ENCODE peak calls at places on chromosome 14, in nine cellular contexts. G is trophoblast cell; X is psoas muscle; K is neural progenitor cell; I is lung; R is H1; S is heart right ventricle; B is CD8-positive, alpha-beta memory T cell; V is left ventricle myocardium inferior. H is an unnamed sample. For H3K4me1, the result is how much of the 10 kb centered on the place peaks cover.

GRCh38 chr14:70791971-70792370 is 17.3 kb downstream of the MAP3K9 start:
- DNase-seq in G (no peak), X (no peak), K (no peak), I (no peak), R (no peak), S (no peak), B (no peak), V (no peak), H (no peak)

GRCh38 chr14:80202888-80203562 is 8.3 kb downstream of the DIO2 start:
- DNase-seq in G (no peak), X (peak), K (peak), I (no peak), R (peak), S (no peak), B (no peak), V (no peak), H (peak)

GRCh38 chr14:91892918-91893527 is 25.7 kb upstream of the TC2N start:
- DNase-seq in G (no peak), X (no peak), K (peak), I (no peak), R (no peak), S (no peak), B (no peak), V (no peak), H (peak)

GRCh38 chr14:91879196-91879595 is 11.9 kb upstream of the TC2N start:
- DNase-seq in G (no peak), X (no peak), K (no peak), I (no peak), R (no peak), S (no peak), B (no peak), V (no peak), H (no peak)

GRCh38 chr14:29926701-29927595 is 699 bp downstream of the PRKD1 start:
- DNase-seq in G (no peak), X (peak), K (peak), I (peak), R (no peak), S (peak), B (no peak), V (peak), H (no peak)

GRCh38 chr14:104424406-104425072 is 155.0 kb upstream of the C14orf180 start:
- DNase-seq in G (no peak), X (no peak), K (peak), I (no peak), R (no peak), S (no peak), B (no peak), V (no peak), H (no peak)

GRCh38 chr14:38042356-38042755 is 165.3 kb upstream of the SSTR1 start:
- DNase-seq in G (no peak), X (no peak), K (no peak), I (no peak), R (peak), S (no peak), B (no peak), V (no peak), H (no peak)

GRCh38 chr14:65482769-65483438 is 70.4 kb downstream of the FUT8 start:
- DNase-seq in G (no peak), X (no peak), K (no peak), I (no peak), R (no peak), S (no peak), B (no peak), V (no peak), H (no peak)

GRCh38 chr14:63564318-63564717 is 21.1 kb upstream of the PPP2R5E start:
- DNase-seq in G (peak), X (no peak), K (no peak), I (no peak), R (no peak), S (peak), B (no peak), V (peak), H (no peak)

GRCh38 chr14:45185110-45185814 is 49.5 kb downstream of the FANCM start:
- DNase-seq in G (no peak), X (no peak), K (no peak), I (no peak), R (no peak), S (no peak), B (no peak), V (no peak), H (no peak)
- H3K27ac ChIP-seq in G (no peak), X (no peak), K (no peak), I (no peak), R (no peak), S (no peak), B (no peak), V (no peak), H (no peak)

GRCh38 chr14:95265106-95266094 is 54.3 kb downstream of the CLMN start:
- DNase-seq in G (peak), X (no peak), K (no peak), I (peak), R (no peak), S (no peak), B (no peak), V (no peak), H (no peak)

GRCh38 chr14:95261616-95262510 is 57.8 kb downstream of the CLMN start:
- DNase-seq in G (no peak), X (no peak), K (no peak), I (no peak), R (no peak), S (no peak), B (no peak), V (peak), H (no peak)

GRCh38 chr14:95263527-95264231 is 56.0 kb downstream of the CLMN start:
- DNase-seq in G (no peak), X (no peak), K (no peak), I (no peak), R (no peak), S (no peak), B (no peak), V (no peak), H (no peak)

GRCh38 chr14:95262511-95262891 is 57.2 kb downstream of the CLMN start:
- DNase-seq in G (no peak), X (no peak), K (no peak), I (no peak), R (no peak), S (no peak), B (no peak), V (no peak), H (no peak)

DNA sequence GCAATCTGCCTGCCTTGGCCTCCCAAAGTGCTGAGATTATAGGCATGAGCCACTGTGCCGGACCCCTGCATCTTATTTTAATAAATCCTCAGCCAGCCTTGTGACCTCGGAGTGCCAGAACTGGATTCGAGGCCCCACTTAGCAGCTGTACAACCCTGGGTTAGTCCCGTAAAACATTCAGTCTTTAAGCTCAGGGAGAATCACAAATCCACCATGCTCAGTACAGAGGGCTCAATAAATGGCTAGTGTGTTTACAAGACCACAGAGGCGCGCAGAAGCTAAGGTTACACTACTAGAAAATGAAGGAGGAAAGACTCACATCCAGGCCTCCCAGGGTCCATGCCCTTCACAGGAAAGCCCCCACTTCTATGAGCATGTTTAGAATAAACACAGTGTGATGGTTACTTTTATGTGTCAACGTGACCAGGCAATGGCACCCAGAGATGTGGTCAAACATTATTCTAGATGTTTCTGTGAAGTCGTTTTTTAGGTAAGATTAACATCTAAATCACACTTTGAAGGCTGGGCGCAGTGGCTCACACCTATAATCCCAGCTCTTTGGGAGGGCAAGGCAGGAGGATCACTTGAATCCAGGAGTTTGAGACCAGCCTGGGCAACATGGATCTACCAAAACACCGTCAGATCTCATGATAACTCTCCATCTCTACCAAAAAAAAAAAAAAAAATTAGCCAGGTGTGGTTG is 55.3 kb downstream of the CLMN start:
- DNase-seq in G (no peak), X (no peak), K (no peak), I (no peak), R (no peak), S (no peak), B (no peak), V (no peak), H (no peak)
- H3K4me1 ChIP-seq in G (under half), X (under half), K (under half), I (under half), R (under half), S (under half), B (under half), V (half or more), H (under half)

DNA sequence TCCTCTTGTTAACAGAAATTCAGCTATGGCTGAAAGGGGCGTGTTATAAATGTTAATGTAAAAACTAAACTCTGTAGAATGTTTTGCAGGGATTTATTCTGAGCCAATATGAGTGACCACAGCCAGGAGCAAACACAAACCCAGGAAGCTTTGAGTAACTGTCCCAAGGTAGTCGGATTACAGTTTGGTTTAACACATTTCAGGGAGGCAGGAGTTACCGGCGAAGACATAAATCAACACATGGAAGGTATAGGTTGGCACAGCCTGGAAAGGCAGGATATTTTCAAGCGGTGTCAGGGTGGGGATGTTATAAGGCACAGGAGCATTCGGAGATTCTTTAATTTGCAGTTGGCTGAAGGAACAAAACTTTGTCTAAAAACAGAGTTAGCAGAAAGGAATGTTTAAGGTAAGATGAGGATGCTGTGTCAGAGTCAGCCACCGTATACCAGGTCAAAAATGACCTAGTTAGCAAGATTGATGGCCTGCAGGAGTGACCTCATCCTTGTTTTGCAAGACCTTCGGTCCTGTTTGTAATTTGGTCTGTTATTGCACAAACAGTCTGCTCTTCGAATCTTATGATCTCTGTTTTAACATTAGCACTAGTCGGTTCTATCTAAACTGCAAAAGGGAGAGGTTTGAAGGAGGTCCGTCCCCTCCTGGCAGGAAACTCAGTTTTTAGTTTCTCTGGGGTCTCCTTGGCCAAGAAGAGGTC is 75.3 kb downstream of the TNFAIP2 start:
- DNase-seq in G (peak), X (no peak), K (no peak), I (no peak), R (no peak), S (no peak), B (no peak), V (no peak), H (no peak)
- H3K27ac ChIP-seq in G (no peak), X (peak), K (no peak), I (peak), R (no peak), S (peak), B (no peak), V (peak), H (no peak)

DNA sequence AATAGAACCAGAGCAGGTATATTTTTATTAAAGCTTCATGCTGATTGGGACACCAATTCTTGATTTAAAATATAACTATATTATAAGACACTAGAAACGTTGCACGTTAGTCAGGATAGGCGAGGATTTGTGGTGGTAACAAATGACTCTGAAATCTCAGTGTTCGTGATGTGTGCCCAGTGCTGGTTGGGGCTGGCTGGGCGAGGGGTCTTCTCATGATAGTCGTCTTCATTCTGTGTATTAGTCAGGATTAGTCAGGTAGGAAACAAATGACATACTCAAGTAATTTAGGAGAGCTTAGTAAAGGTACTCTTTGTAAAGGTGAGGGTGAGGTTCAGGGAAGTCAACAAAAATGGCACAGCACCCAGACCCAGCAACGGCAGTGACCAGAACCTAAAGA is 73.9 kb upstream of the HIF1A start:
- DNase-seq in G (no peak), X (no peak), K (no peak), I (no peak), R (no peak), S (no peak), B (no peak), V (no peak), H (no peak)
- H3K4me1 ChIP-seq in G (under half), X (under half), K (under half), I (under half), R (under half), S (under half), B (under half), V (under half), H (under half)

DNA sequence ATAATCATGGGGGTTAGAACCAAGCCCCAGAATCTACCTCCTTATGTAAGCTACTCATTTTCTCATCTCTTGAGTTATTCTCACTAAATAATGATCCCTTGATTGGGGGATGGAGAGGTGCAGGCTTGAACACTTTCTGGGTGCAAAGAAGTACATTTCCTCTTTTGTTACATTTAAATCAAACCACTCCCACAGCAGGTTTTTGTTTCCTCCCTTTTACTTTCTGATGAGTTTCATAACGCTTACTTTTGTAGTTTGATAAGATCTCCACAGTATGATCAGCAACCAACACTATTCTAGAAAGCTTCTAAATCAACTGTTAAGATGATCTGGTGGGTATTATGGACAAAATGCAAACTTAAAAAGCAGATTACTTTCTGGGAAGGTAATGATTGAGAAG is 20.5 kb downstream of the VCPKMT start:
- DNase-seq in G (no peak), X (no peak), K (no peak), I (no peak), R (no peak), S (no peak), B (no peak), V (no peak), H (no peak)
- H3K27ac ChIP-seq in G (no peak), X (no peak), K (no peak), I (no peak), R (no peak), S (no peak), B (no peak), V (no peak), H (no peak)

GRCh38 chr14:23789696-23790095 is 153.5 kb downstream of the DHRS2 start:
- DNase-seq in G (no peak), X (no peak), K (no peak), I (no peak), R (no peak), S (no peak), B (no peak), V (no peak), H (no peak)

DNA sequence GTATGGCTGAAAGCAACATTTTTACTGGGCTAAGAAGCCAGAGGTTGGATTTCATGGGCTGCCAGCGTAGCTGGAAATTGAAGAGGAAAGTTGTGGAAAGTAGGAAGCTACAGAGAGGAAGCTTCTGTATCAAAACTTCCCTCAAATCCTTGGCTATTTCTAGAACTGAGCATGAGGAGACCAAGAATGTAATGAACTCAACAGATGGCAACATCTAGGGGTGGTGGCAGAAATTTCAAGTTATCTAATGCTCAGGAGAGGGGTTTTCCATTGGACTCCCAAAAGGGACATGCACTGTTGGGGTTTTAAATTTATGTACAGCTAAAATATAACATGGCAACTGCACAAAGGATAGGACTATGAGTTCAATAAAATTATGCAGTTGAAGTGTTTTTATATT is 151.3 kb downstream of the DHRS2 start:
- DNase-seq in G (no peak), X (no peak), K (no peak), I (no peak), R (no peak), S (no peak), B (no peak), V (no peak), H (no peak)
- H3K4me1 ChIP-seq in G (under half), X (under half), K (under half), I (under half), R (under half), S (under half), B (under half), V (under half), H (under half)

GRCh38 chr14:75558440-75558839 is 20.0 kb upstream of the FLVCR2 start:
- DNase-seq in G (no peak), X (no peak), K (no peak), I (no peak), R (no peak), S (no peak), B (no peak), V (no peak), H (no peak)
- H3K27ac ChIP-seq in G (no peak), X (no peak), K (no peak), I (no peak), R (no peak), S (no peak), B (no peak), V (no peak), H (no peak)

GRCh38 chr14:90767899-90768298 is 48.3 kb downstream of the TTC7B start:
- DNase-seq in G (no peak), X (no peak), K (no peak), I (no peak), R (no peak), S (no peak), B (no peak), V (no peak), H (no peak)
- H3K4me1 ChIP-seq in G (under half), X (under half), K (under half), I (under half), R (under half), S (under half), B (under half), V (under half), H (under half)

GRCh38 chr14:69079188-69079742 is 73.7 kb downstream of the DCAF5 start:
- DNase-seq in G (peak), X (no peak), K (no peak), I (no peak), R (no peak), S (no peak), B (no peak), V (no peak), H (no peak)

GRCh38 chr14:69081271-69081670 is 71.6 kb downstream of the DCAF5 start:
- DNase-seq in G (no peak), X (no peak), K (no peak), I (no peak), R (no peak), S (no peak), B (no peak), V (no peak), H (no peak)

GRCh38 chr14:69077841-69078240 is 75.1 kb downstream of the DCAF5 start:
- DNase-seq in G (peak), X (no peak), K (no peak), I (no peak), R (no peak), S (no peak), B (no peak), V (no peak), H (no peak)

GRCh38 chr14:69076341-69076740 is 76.6 kb downstream of the DCAF5 start:
- DNase-seq in G (no peak), X (no peak), K (no peak), I (no peak), R (no peak), S (no peak), B (no peak), V (no peak), H (no peak)

GRCh38 chr14:69079747-69080146 is 73.2 kb downstream of the DCAF5 start:
- DNase-seq in G (no peak), X (no peak), K (no peak), I (no peak), R (no peak), S (no peak), B (no peak), V (no peak), H (no peak)
- H3K27ac ChIP-seq in G (peak), X (peak), K (no peak), I (no peak), R (no peak), S (peak), B (no peak), V (peak), H (no peak)